ENCODE peak calls at places on chromosome 3, in four cellular contexts. A is GM23248, K is astrocyte, T is A673. M is an unnamed sample.

GRCh38 chr3:193980905-193981304 is 155.0 kb upstream of the HES1 start:
- DNase-seq in A (no peak), K (no peak), T (no peak), M (no peak)

GRCh38 chr3:102200560-102200959 is 234.3 kb upstream of the ZPLD1 start:
- DNase-seq in A (no peak), K (peak), T (no peak), M (no peak)

GRCh38 chr3:97863775-97864174 is 42.0 kb downstream of the CRYBG3 start:
- DNase-seq in A (no peak), K (no peak), T (no peak), M (no peak)

GRCh38 chr3:12993022-12993622 is 80.1 kb downstream of the IQSEC1 start:
- DNase-seq in A (peak), K (no peak), T (no peak), M (no peak)

GRCh38 chr3:188192034-188192433 is 38.1 kb downstream of the LPP start:
- DNase-seq in A (no peak), K (no peak), T (no peak), M (no peak)

GRCh38 chr3:98650966-98651765 is 57.8 kb upstream of the CPOX start:
- DNase-seq in A (no peak), K (no peak), T (no peak), M (no peak)

GRCh38 chr3:66115858-66116654 is 77.3 kb upstream of the MAGI1 start:
- DNase-seq in A (peak), K (peak), T (no peak), M (peak)

GRCh38 chr3:178428037-178428436 is 108.2 kb upstream of the KCNMB2 start:
- DNase-seq in A (no peak), K (no peak), T (no peak), M (no peak)

GRCh38 chr3:194176274-194176991 is 40.5 kb downstream of the HES1 start:
- DNase-seq in A (no peak), K (no peak), T (no peak), M (no peak)

GRCh38 chr3:131454501-131454900 is 48.3 kb downstream of the MRPL3 start:
- DNase-seq in A (peak), K (peak), T (no peak), M (no peak)

GRCh38 chr3:50786631-50787030 is 111.9 kb downstream of the DOCK3 start:
- DNase-seq in A (no peak), K (no peak), T (no peak), M (no peak)

GRCh38 chr3:17158941-17159682 is 274.4 kb downstream of the PLCL2 start:
- DNase-seq in A (no peak), K (peak), T (no peak), M (no peak)

GRCh38 chr3:72938471-72939265 is 50.8 kb downstream of the GXYLT2 start:
- DNase-seq in A (peak), K (peak), T (peak), M (peak)

GRCh38 chr3:117144832-117145231 is 435.3 kb downstream of the TUSC7 start:
- DNase-seq in A (peak), K (peak), T (no peak), M (no peak)

GRCh38 chr3:138188013-138188352 is 882 bp downstream of the ARMC8 start:
- DNase-seq in A (peak), K (peak), T (no peak), M (no peak)

GRCh38 chr3:188839187-188839695 is 332.5 kb upstream of the TPRG1 start:
- DNase-seq in A (no peak), K (no peak), T (no peak), M (no peak)

GRCh38 chr3:116140100-116140689 is 305.1 kb downstream of the LSAMP start:
- DNase-seq in A (peak), K (peak), T (peak), M (peak)

GRCh38 chr3:13890377-13891016 is 10.6 kb upstream of the WNT7A start:
- DNase-seq in A (no peak), K (no peak), T (no peak), M (no peak)

GRCh38 chr3:25297667-25298585 is 130.1 kb upstream of the RARB start:
- DNase-seq in A (no peak), K (peak), T (no peak), M (no peak)

GRCh38 chr3:48436855-48437254 is 3.1 kb downstream of the CCDC51 start:
- DNase-seq in A (no peak), K (no peak), T (no peak), M (no peak)

GRCh38 chr3:16385151-16385550 is 120.1 kb downstream of the OXNAD1 start:
- DNase-seq in A (no peak), K (no peak), T (no peak), M (no peak)

GRCh38 chr3:182117131-182117530 is 405.4 kb downstream of the SOX2 start:
- DNase-seq in A (no peak), K (no peak), T (no peak), M (no peak)

GRCh38 chr3:54859204-54859603 is 68.7 kb downstream of the LRTM1 start:
- DNase-seq in A (peak), K (peak), T (no peak), M (no peak)

GRCh38 chr3:64398431-64398830 is 173.2 kb upstream of the PRICKLE2 start:
- DNase-seq in A (peak), K (peak), T (peak), M (no peak)

GRCh38 chr3:46467562-46467961 is 2.9 kb upstream of the LTF start:
- DNase-seq in A (no peak), K (no peak), T (no peak), M (no peak)

GRCh38 chr3:62376906-62377865 is 3.8 kb upstream of the FEZF2 start:
- DNase-seq in A (no peak), K (no peak), T (no peak), M (no peak)
- TF ChIP-seq EZH2 in A (no peak), K (peak), T (no peak), M (no peak)

DNA sequence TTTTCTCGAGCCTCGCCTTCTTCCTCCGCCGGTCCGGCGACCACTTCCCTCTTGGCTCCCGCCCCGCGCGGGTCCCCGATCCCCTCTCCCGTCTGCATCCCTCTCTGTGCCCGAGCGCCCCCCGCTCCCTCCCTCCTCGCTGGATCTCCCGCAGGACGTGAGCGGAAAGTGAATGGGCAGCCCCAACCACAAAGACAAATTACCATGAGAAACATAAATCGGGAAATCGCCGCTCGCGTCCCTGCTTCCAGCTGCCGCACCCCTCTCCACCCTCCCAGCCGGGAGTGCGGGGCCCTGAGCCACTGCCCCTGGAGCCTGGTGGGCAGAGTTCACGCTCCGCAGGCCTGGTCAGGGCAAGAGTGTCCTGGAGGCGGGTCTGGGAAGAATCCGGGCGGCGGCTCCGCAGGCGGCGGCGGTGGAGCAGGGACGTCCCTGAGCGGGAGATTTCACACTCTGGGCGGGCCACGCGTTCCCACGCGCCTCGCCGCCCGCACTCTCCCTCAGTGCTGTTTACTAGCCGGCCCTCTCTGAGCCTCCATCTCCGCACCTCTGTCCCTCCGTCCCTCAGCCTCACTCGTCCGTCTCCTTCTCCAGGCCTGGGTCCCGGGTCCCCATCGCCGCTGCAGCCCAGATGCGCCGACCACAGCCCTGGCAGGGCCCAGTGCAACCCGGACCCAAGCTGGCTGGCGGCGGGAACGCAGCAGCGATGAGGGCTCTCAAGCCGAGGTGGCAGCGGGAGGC is 842 bp downstream of the SEMA5B start:
- DNase-seq in A (peak), K (no peak), T (peak), M (no peak)
- TF ChIP-seq EZH2 in A (peak), K (peak), T (peak), M (no peak)

GRCh38 chr3:189983612-189984011 is 137.1 kb downstream of the P3H2 start:
- DNase-seq in A (no peak), K (no peak), T (no peak), M (no peak)
- TF ChIP-seq EZH2 in A (no peak), K (no peak), T (no peak), M (no peak)

GRCh38 chr3:184228376-184229137 is 828 bp upstream of the VWA5B2 start:
- DNase-seq in A (no peak), K (no peak), T (no peak), M (no peak)

GRCh38 chr3:184230603-184231528 is 1.5 kb downstream of the VWA5B2 start:
- DNase-seq in A (peak), K (no peak), T (no peak), M (no peak)

GRCh38 chr3:184227481-184227935 is 1.9 kb upstream of the VWA5B2 start:
- DNase-seq in A (peak), K (no peak), T (peak), M (no peak)

GRCh38 chr3:184230081-184230602 is 757 bp downstream of the VWA5B2 start:
- DNase-seq in A (peak), K (no peak), T (no peak), M (no peak)

DNA sequence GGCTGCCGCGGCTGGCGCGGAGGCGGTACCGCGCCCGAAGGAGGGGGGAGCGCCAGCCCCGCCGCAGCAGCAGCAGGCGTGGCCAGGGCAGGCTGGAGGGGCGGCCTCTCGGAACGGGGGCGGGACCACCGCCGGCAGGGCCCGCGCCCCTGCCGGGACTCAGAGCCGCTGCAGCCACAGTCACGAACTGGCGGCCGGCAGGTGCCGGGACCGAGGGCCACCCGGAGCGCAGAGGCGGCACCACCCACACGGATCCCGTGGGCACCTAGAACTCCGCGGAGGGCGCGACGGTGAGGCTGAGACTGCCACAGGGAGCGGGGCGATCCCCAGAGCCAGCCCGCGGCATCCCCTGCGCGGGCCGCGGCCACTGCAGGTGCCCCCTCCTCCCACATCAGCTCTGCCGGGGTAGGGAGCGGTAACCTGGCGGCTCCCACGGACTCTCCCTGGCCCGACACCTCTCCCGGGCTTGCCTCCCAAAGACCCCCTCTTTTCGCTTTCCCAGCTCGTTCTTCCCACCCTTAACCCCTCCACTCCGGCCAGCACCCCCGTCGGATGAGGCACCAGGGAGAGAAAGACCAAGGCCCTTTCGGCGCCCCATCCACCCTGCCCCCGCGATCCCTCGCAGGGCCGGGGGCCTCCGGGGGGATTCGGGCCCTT is at the start of gene VWA5B2:
- DNase-seq in A (peak), K (peak), T (peak), M (peak)
- TF ChIP-seq EZH2 in A (peak), K (peak), T (no peak), M (no peak)

DNA sequence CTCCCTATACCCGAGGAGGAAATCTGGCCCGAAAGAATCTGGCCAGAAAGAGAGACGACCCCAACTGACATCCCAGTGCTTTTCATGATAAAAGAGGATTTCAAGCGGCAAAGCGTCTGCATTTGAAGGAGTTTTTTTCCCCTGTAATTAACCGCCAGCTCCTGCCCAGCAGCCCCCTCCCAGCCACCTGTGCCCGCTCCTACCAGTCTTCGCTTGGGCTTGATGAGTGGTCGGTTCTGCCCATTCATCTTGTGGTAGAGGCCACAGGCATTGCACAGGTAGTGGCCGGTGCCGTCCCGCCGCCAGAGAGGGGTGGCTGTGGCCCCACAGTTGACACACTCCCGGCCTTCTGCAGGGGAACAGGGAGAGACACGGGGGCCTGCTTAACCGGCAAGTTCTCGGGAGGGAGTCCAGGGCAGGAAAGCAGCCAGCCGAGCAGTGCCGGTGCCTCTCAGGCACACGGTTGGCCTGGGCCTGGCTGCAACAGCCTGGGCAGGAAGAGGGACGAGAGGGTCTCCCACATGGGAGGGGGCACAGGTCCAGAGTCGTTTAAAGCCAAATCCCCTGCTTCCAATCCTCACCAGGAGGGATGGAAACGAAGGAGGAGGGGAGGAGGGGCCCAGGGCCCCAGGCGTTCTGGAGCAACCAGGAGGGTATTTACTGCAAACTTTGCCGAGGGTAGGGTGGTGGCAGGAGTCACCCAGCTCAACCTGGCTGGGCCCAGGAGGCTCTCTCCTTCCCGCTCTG is 9.2 kb downstream of the GATA2 start:
- DNase-seq in A (peak), K (no peak), T (no peak), M (no peak)
- TF ChIP-seq EZH2 in A (no peak), K (peak), T (no peak), M (no peak)

GRCh38 chr3:133938770-133939495 is 43.3 kb upstream of the RAB6B start:
- DNase-seq in A (peak), K (no peak), T (no peak), M (no peak)
- TF ChIP-seq EZH2 in A (no peak), K (no peak), T (no peak), M (no peak)

GRCh38 chr3:8766148-8766547 is 3.3 kb downstream of the OXTR start:
- DNase-seq in A (no peak), K (no peak), T (no peak), M (no peak)

GRCh38 chr3:8767667-8768363 is 1.6 kb downstream of the OXTR start:
- DNase-seq in A (peak), K (peak), T (no peak), M (no peak)

GRCh38 chr3:8767181-8767666 is 2.2 kb downstream of the OXTR start:
- DNase-seq in A (peak), K (no peak), T (no peak), M (no peak)

GRCh38 chr3:8768364-8769087 is 887 bp downstream of the OXTR start:
- DNase-seq in A (peak), K (no peak), T (no peak), M (no peak)

GRCh38 chr3:8769088-8769822 is at the start of gene OXTR:
- DNase-seq in A (peak), K (peak), T (peak), M (no peak)
- TF ChIP-seq EZH2 in A (no peak), K (no peak), T (no peak), M (no peak)